ENCODE peak calls at places on chromosome 14, in four cellular contexts. D is stimulated activated CD8-positive, alpha-beta memory T cell treated with anti-CD3 and anti-CD28 coated beads, Interleukin-4, amount 100 ng/mL, for 1 hour; F is GM03348; S is CD4-positive, CD25-positive, alpha-beta regulatory T cell. Q is an unnamed sample.
A peak's percentile ranks its signal among the peaks of the same experiment; 100 is the strongest.

GRCh38 chr14:90785876-90786450 is 30.3 kb downstream of the TTC7B start:
- DNase-seq in D (no peak), F (no peak), S (no peak), Q (no peak)

GRCh38 chr14:59688224-59689170 is 111.9 kb upstream of the CCDC175 start:
- DNase-seq in D (no peak), F (peak; percentile 56), S (no peak), Q (peak; percentile 58)

GRCh38 chr14:40271480-40271879 is 839.2 kb upstream of the FBXO33 start:
- DNase-seq in D (no peak), F (no peak), S (no peak), Q (no peak)

GRCh38 chr14:103748539-103748867 is 32.9 kb downstream of the ZFYVE21 start:
- DNase-seq in D (no peak), F (no peak), S (peak; percentile 54), Q (no peak)

GRCh38 chr14:44462372-44462771 is 44.7 kb downstream of the FSCB start:
- DNase-seq in D (no peak), F (no peak), S (no peak), Q (no peak)

GRCh38 chr14:53954551-53955233 is 1.9 kb downstream of the BMP4 start:
- DNase-seq in D (no peak), F (peak; percentile 26), S (no peak), Q (no peak)

GRCh38 chr14:31038521-31039166 is 12.5 kb upstream of the STRN3 start:
- DNase-seq in D (no peak), F (no peak), S (no peak), Q (no peak)

GRCh38 chr14:76181546-76181945 is 29.8 kb downstream of the GPATCH2L start:
- DNase-seq in D (no peak), F (peak; percentile 10), S (no peak), Q (peak; percentile 10)

GRCh38 chr14:31243860-31244259 is 36.3 kb upstream of the HECTD1 start:
- DNase-seq in D (no peak), F (no peak), S (no peak), Q (no peak)

GRCh38 chr14:65251213-65251612 is 148.9 kb upstream of the MAX start:
- DNase-seq in D (no peak), F (peak; percentile 85), S (no peak), Q (peak; percentile 84)

GRCh38 chr14:74793506-74794155 is 30.5 kb downstream of the YLPM1 start:
- DNase-seq in D (no peak), F (peak; percentile 49), S (peak; percentile 24), Q (peak; percentile 25)

GRCh38 chr14:71932229-71932951 is at the start of gene RGS6:
- DNase-seq in D (no peak), F (peak; percentile 38), S (no peak), Q (peak; percentile 51)

GRCh38 chr14:87152701-87153100 is 840.3 kb downstream of the GALC start:
- DNase-seq in D (no peak), F (no peak), S (no peak), Q (no peak)

GRCh38 chr14:103584326-103584915 is 21.7 kb downstream of the COA8 start:
- DNase-seq in D (no peak), F (no peak), S (no peak), Q (no peak)

GRCh38 chr14:57487771-57488170 is 5.9 kb downstream of the CCDC198 start:
- DNase-seq in D (no peak), F (peak; percentile 24), S (no peak), Q (peak; percentile 35)

GRCh38 chr14:63245893-63246292 is 41.6 kb downstream of the RHOJ start:
- DNase-seq in D (no peak), F (no peak), S (no peak), Q (no peak)

GRCh38 chr14:50605776-50606175 is 45.8 kb downstream of the ATL1 start:
- DNase-seq in D (no peak), F (no peak), S (no peak), Q (no peak)

GRCh38 chr14:101176535-101177205 is 273.1 kb upstream of the RTL1 start:
- DNase-seq in D (no peak), F (peak; percentile 2), S (no peak), Q (peak; percentile 7)

GRCh38 chr14:105019861-105020814 is 745 bp downstream of the CDCA4 start:
- DNase-seq in D (peak; percentile 30), F (peak; percentile 50), S (peak; percentile 54), Q (peak; percentile 47)

GRCh38 chr14:41642402-41643195 is 35.9 kb downstream of the LRFN5 start:
- DNase-seq in D (no peak), F (no peak), S (no peak), Q (no peak)

GRCh38 chr14:34782031-34782430 is 67.6 kb upstream of the CFL2 start:
- DNase-seq in D (no peak), F (no peak), S (no peak), Q (no peak)

Q was measured in AG20443.